ENCODE peak calls at places on chromosome 1, in four cellular contexts. E is HepG2, L is K562, G is GM12878. J is an unnamed sample.

GRCh38 chr1:201286445-201286844 is 3.1 kb downstream of the PKP1 start:
- DNase-seq in E (no peak), L (no peak), G (no peak), J (no peak)

GRCh38 chr1:113530021-113530420 is 139.7 kb downstream of the MAGI3 start:
- DNase-seq in E (no peak), L (no peak), G (no peak), J (no peak)

GRCh38 chr1:109466440-109467300 is at the start of gene SYPL2:
- DNase-seq in E (no peak), L (peak; percentile 43), G (no peak), J (peak; percentile 15)

GRCh38 chr1:100622966-100623762 is 85.2 kb downstream of the GPR88 start:
- DNase-seq in E (no peak), L (no peak), G (no peak), J (peak; percentile 73)

GRCh38 chr1:159779403-159779851 is 1.3 kb upstream of the DUSP23 start:
- DNase-seq in E (no peak), L (no peak), G (no peak), J (no peak)

GRCh38 chr1:232017057-232017456 is 390.5 kb downstream of the DISC1 start:
- DNase-seq in E (no peak), L (no peak), G (no peak), J (no peak)

GRCh38 chr1:56569661-56570060 is 9.7 kb downstream of the PLPP3 start:
- DNase-seq in E (peak; percentile 92), L (no peak), G (no peak), J (no peak)

GRCh38 chr1:172609528-172609927 is 49.4 kb upstream of the FASLG start:
- DNase-seq in E (peak; percentile 6), L (no peak), G (no peak), J (no peak)

GRCh38 chr1:228647523-228648444 is 87.5 kb upstream of the RHOU start:
- DNase-seq in E (peak; percentile 72), L (peak; percentile 25), G (no peak), J (peak; percentile 92)

GRCh38 chr1:102336602-102337001 is 339.9 kb upstream of the OLFM3 start:
- DNase-seq in E (no peak), L (no peak), G (no peak), J (no peak)

GRCh38 chr1:107479865-107480264 is 339.0 kb downstream of the NTNG1 start:
- DNase-seq in E (no peak), L (no peak), G (no peak), J (no peak)

GRCh38 chr1:32071758-32072621 is 749 bp upstream of the TMEM39B start:
- DNase-seq in E (peak; percentile 34), L (no peak), G (no peak), J (no peak)

GRCh38 chr1:206736878-206737728 is 33.5 kb upstream of the IL19 start:
- DNase-seq in E (no peak), L (no peak), G (no peak), J (no peak)

GRCh38 chr1:86988835-86989234 is 74.4 kb downstream of the HS2ST1 start:
- DNase-seq in E (no peak), L (no peak), G (no peak), J (no peak)

GRCh38 chr1:86991549-86992186 is 77.2 kb downstream of the HS2ST1 start:
- DNase-seq in E (no peak), L (peak; percentile 85), G (no peak), J (no peak)

GRCh38 chr1:86990826-86991225 is 76.4 kb downstream of the HS2ST1 start:
- DNase-seq in E (no peak), L (peak; percentile 47), G (no peak), J (no peak)

GRCh38 chr1:86992790-86993189 is 78.4 kb downstream of the HS2ST1 start:
- DNase-seq in E (no peak), L (peak; percentile 23), G (no peak), J (no peak)

DNA sequence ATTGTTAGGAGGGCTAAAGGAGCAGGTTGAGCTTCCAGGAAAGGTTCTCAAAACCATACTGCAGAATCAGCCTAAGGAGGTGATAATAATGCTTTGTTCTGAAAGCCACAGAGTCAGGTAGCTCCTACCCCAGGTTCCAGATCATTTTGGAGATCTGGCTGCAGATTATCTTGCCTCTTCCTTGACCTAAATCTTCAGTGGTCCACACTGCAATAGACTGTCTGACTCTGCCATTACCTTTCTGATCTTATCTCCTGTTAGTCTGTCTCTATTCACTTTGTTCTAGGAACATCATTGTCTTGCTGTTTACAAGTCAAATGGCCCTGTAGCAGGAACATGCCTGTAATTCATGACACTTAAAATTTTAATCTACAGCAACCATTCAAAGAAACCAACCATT is 73.0 kb downstream of the HS2ST1 start:
- DNase-seq in E (no peak), L (no peak), G (no peak), J (no peak)
- TF ChIP-seq SMC3 in E (no peak), L (no peak), G (no peak), J (no peak)

GRCh38 chr1:81833722-81834121 is 33.0 kb downstream of the ADGRL2 start:
- DNase-seq in E (no peak), L (no peak), G (no peak), J (no peak)

GRCh38 chr1:81834268-81834667 is 33.5 kb downstream of the ADGRL2 start:
- DNase-seq in E (no peak), L (no peak), G (no peak), J (no peak)

GRCh38 chr1:81836007-81836626 is 35.4 kb downstream of the ADGRL2 start:
- DNase-seq in E (no peak), L (no peak), G (no peak), J (no peak)

GRCh38 chr1:81834921-81835698 is 34.4 kb downstream of the ADGRL2 start:
- DNase-seq in E (no peak), L (no peak), G (no peak), J (no peak)

DNA sequence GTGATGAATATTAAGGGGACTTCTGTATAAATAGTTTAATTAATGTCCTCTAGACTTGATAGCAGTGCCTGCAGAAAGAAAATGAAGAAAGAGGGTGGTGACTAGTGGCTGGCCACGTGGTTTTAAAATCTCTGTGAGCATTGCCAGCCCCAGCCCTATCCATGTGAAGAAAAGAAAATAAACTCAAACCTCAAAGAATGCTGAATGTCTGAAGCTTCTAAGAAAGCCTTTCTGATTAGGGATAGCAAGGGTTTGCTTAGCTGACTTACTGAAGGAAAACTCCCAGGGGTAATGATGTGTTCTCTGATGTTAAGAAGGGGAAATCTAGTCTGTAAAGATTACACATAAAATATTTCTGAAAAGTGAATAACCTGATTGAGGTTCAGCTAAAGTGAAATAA is 31.8 kb downstream of the ADGRL2 start:
- DNase-seq in E (no peak), L (no peak), G (no peak), J (no peak)
- TF ChIP-seq CEBPB in E (no peak), L (no peak), G (no peak), J (no peak)

DNA sequence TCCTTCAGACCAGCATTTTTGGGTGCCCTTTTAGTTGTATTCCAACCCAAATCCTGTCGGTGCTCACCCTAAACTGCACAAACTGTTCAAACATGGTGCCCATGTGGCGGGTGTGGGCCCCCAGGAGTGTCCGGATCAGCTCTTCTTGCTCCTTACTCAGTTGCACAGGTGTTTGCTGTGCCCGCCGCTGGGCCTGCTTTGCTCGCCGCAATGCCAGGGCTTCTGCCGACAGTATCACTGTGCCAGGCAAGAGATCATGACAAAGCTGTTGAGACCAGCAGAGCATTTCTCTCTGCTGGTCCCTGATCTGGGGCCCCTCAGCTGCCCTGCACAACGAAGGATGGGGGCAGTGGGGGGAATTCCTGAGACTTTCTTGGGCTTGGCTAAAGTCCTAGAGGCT is 4.9 kb downstream of the NR1I3 start:
- DNase-seq in E (no peak), L (no peak), G (no peak), J (no peak)
- TF ChIP-seq JUNB in E (no peak), L (no peak), G (no peak), J (no peak)

GRCh38 chr1:41358152-41358937 is 2.9 kb upstream of the FOXO6 start:
- DNase-seq in E (no peak), L (no peak), G (no peak), J (no peak)
- TF ChIP-seq SMC3 in E (no peak), L (no peak), G (no peak), J (no peak)

DNA sequence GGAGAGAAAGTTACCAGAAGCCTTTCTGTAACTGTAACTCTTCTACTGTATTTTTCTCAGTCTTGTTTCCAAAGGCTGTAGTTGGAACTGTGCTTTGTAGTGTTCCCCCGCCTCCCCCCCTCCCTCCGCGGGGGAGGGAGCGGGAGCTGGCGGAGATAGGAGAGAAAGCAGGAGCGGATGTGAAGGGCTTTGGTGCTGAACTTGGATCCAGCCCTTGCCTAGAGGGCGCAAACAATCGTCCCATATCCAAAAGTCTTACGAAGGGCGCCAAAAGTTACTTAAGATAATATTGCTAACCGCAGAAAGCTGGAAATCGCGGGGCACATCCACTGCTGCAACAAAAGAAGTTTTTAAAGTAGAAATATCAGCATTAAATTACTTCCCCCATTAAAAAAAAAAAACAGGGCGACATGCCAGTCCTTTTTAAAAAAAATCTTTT is 2.4 kb upstream of the NFIA start:
- DNase-seq in E (peak; percentile 77), L (peak; percentile 96), G (no peak), J (peak; percentile 79)
- TF ChIP-seq CEBPB in E (no peak), L (no peak), G (no peak), J (no peak)